ENCODE peak calls at places on chromosomes 11 and 22, in four cellular contexts. W, Y, E and U are unnamed samples.

GRCh38 chr11:114397349-114397982 is 2.8 kb downstream of the C11orf71 start:
- DNase-seq in E (no peak), Y (no peak), W (no peak), U (no peak)

GRCh38 chr22:29300807-29301601 is 5.4 kb upstream of the GAS2L1 start:
- DNase-seq in E (no peak), W (no peak), Y (no peak), U (peak)

GRCh38 chr22:48495751-48496080 is 1332.0 kb downstream of the BRD1 start:
- DNase-seq in E (no peak), W (no peak), Y (no peak), U (no peak)

GRCh38 chr11:33970984-33971466 is 79.1 kb upstream of the LMO2 start:
- DNase-seq in E (peak), Y (peak), W (peak), U (peak)

GRCh38 chr11:79484872-79485271 is 44.0 kb upstream of the TENM4 start:
- DNase-seq in Y (no peak), W (no peak), E (no peak), U (no peak)

GRCh38 chr11:95134491-95134890 is 44.8 kb downstream of the ENDOD1 start:
- DNase-seq in W (no peak), Y (peak), E (no peak), U (no peak)

GRCh38 chr11:65224939-65225283 is 36.9 kb upstream of the POLA2 start:
- DNase-seq in Y (peak), W (peak), E (no peak), U (no peak)

GRCh38 chr11:31487848-31488247 is 21.6 kb downstream of the IMMP1L start:
- DNase-seq in W (peak), E (no peak), Y (no peak), U (peak)

GRCh38 chr22:47165998-47166397 is 403.5 kb downstream of the TBC1D22A start:
- DNase-seq in E (no peak), W (no peak), Y (no peak), U (no peak)